ENCODE peak calls at places on chromosomes 13 and 19, in four cellular contexts. F, Y, W and J are unnamed samples.
A peak's percentile ranks its signal among the peaks of the same experiment; 100 is the strongest.

GRCh38 chr19:4557971-4558941 is 1.2 kb downstream of the SEMA6B start:
- DNase-seq in F (peak; percentile 15), W (no peak), Y (no peak), J (no peak)

GRCh38 chr13:106376411-106377112 is 158.9 kb downstream of the EFNB2 start:
- DNase-seq in F (no peak), Y (peak; percentile 41), W (peak; percentile 92), J (no peak)

GRCh38 chr19:57338798-57339378 is 12.2 kb upstream of the ZNF304 start:
- DNase-seq in F (no peak), Y (no peak), W (no peak), J (no peak)

GRCh38 chr13:98970293-98970692 is 7.6 kb downstream of the DOCK9 start:
- DNase-seq in F (no peak), Y (no peak), W (no peak), J (no peak)

GRCh38 chr13:113210834-113211233 is 1.4 kb downstream of the CUL4A start:
- DNase-seq in W (no peak), F (no peak), Y (no peak), J (no peak)

GRCh38 chr13:48236528-48237353 is 3.7 kb downstream of the ITM2B start:
- DNase-seq in F (no peak), Y (no peak), W (peak; percentile 86), J (no peak)

GRCh38 chr13:101640797-101641400 is 188.4 kb downstream of the ITGBL1 start:
- DNase-seq in W (peak; percentile 90), F (peak; percentile 8), Y (no peak), J (no peak)

GRCh38 chr19:19488041-19488874 is 27.1 kb downstream of the TSSK6 start:
- DNase-seq in F (peak; percentile 26), W (peak; percentile 58), Y (no peak), J (peak; percentile 36)

GRCh38 chr13:53562419-53562818 is 533.8 kb downstream of the OLFM4 start:
- DNase-seq in F (no peak), Y (no peak), W (no peak), J (no peak)

GRCh38 chr13:73059460-73060250 is 850 bp downstream of the KLF5 start:
- DNase-seq in Y (peak; percentile 8), F (no peak), W (no peak), J (peak; percentile 44)

GRCh38 chr13:73924607-73925006 is 209.6 kb downstream of the KLF12 start:
- DNase-seq in F (no peak), W (no peak), Y (no peak), J (peak; percentile 4)

GRCh38 chr19:46497773-46498172 is 2.1 kb upstream of the PNMA8B start:
- DNase-seq in W (no peak), F (no peak), Y (no peak), J (no peak)

GRCh38 chr19:15313649-15314279 is 18.6 kb downstream of the BRD4 start:
- DNase-seq in W (no peak), Y (no peak), F (no peak), J (no peak)

GRCh38 chr13:20411638-20412342 is 113.9 kb downstream of the CRYL1 start:
- DNase-seq in Y (no peak), F (no peak), W (no peak), J (no peak)

GRCh38 chr13:113152894-113153809 is 5.3 kb upstream of the PROZ start:
- DNase-seq in Y (no peak), W (peak; percentile 27), F (peak; percentile 49), J (peak; percentile 28)

GRCh38 chr19:3178973-3179738 is 587 bp downstream of the S1PR4 start:
- DNase-seq in Y (no peak), F (no peak), W (no peak), J (no peak)

GRCh38 chr19:30361721-30362120 is 10.5 kb upstream of the ZNF536 start:
- DNase-seq in F (no peak), W (no peak), Y (no peak), J (no peak)

GRCh38 chr13:110311721-110312668 is 4.9 kb downstream of the COL4A2 start:
- DNase-seq in F (no peak), Y (no peak), W (peak; percentile 64), J (no peak)

GRCh38 chr19:3536429-3537100 is 2.4 kb upstream of the TEKTIP1 start:
- DNase-seq in F (no peak), Y (no peak), W (no peak), J (no peak)

GRCh38 chr19:45952691-45953505 is 20.8 kb downstream of the NOVA2 start:
- DNase-seq in W (peak; percentile 31), F (no peak), Y (no peak), J (peak; percentile 10)

GRCh38 chr19:14116918-14117578 is 514 bp downstream of the PRKACA start:
- DNase-seq in F (no peak), W (no peak), Y (no peak), J (no peak)

GRCh38 chr19:49512970-49513745 is 697 bp downstream of the FCGRT start:
- DNase-seq in W (no peak), F (peak; percentile 36), Y (no peak), J (peak; percentile 89)

GRCh38 chr13:27018882-27019281 is 152.7 kb downstream of the USP12 start:
- DNase-seq in F (no peak), Y (no peak), W (no peak), J (no peak)

GRCh38 chr19:35513975-35514809 is 743 bp upstream of the DMKN start:
- DNase-seq in W (peak; percentile 64), Y (no peak), F (no peak), J (no peak)

GRCh38 chr13:49297338-49297737 is 49.6 kb downstream of the CDADC1 start:
- DNase-seq in W (no peak), Y (no peak), F (no peak), J (no peak)

GRCh38 chr13:89969996-89970709 is 1377.3 kb upstream of the MIR17HG start:
- DNase-seq in Y (no peak), W (peak; percentile 92), F (no peak), J (no peak)